ENCODE peak calls at places on chromosomes 5 and 9, in eight cellular contexts. W, S, R, L, U, K, C and X are unnamed samples.

GRCh38 chr5:154708207-154708606 is 47.0 kb upstream of the LARP1 start:
- DNase-seq in W (no peak), S (no peak), R (no peak), L (no peak), U (no peak), K (no peak), C (no peak), X (no peak)

GRCh38 chr9:81690251-81690851 is 1.0 kb upstream of the TLE1 start:
- DNase-seq in W (no peak), S (peak; percentile 83), R (no peak), L (peak; percentile 64), U (no peak), K (peak; percentile 27), C (no peak), X (peak; percentile 30)

GRCh38 chr5:139650689-139651501 is 2.7 kb downstream of the CXXC5 start:
- DNase-seq in W (no peak), S (peak; percentile 90), R (no peak), L (peak; percentile 83), U (no peak), K (no peak), C (no peak), X (peak; percentile 87)

GRCh38 chr9:122897969-122898368 is 7.2 kb downstream of the RC3H2 start:
- DNase-seq in W (no peak), S (no peak), R (no peak), L (no peak), U (no peak), K (peak; percentile 46), C (no peak), X (no peak)

GRCh38 chr5:171494452-171495121 is 75.1 kb downstream of the FGF18 start:
- DNase-seq in W (peak; percentile 94), S (peak; percentile 92), R (peak; percentile 67), L (peak; percentile 87), U (no peak), K (peak; percentile 59), C (no peak), X (peak; percentile 71)

GRCh38 chr5:96714951-96715451 is 52.8 kb downstream of the CAST start:
- DNase-seq in W (peak; percentile 94), S (no peak), R (peak; percentile 31), L (no peak), U (peak; percentile 59), K (peak; percentile 91), C (peak; percentile 6), X (no peak)

GRCh38 chr9:133577463-133578112 is 31.6 kb downstream of the FAM163B start:
- DNase-seq in W (no peak), S (no peak), R (no peak), L (no peak), U (no peak), K (no peak), C (no peak), X (no peak)

GRCh38 chr5:66894480-66895240 is 298.5 kb downstream of the MAST4 start:
- DNase-seq in W (peak; percentile 17), S (peak; percentile 15), R (no peak), L (no peak), U (no peak), K (peak; percentile 57), C (no peak), X (no peak)

GRCh38 chr9:79667716-79668458 is 96.1 kb downstream of the TLE4 start:
- DNase-seq in W (no peak), S (no peak), R (no peak), L (no peak), U (no peak), K (no peak), C (no peak), X (no peak)

GRCh38 chr9:36217256-36217968 is 26.7 kb downstream of the CLTA start:
- DNase-seq in W (no peak), S (no peak), R (no peak), L (no peak), U (no peak), K (no peak), C (no peak), X (no peak)

GRCh38 chr9:31304576-31304975 is 1079.9 kb upstream of the ACO1 start:
- DNase-seq in W (peak; percentile 85), S (no peak), R (no peak), L (no peak), U (no peak), K (peak; percentile 32), C (no peak), X (no peak)

GRCh38 chr5:113268232-113268631 is 166.6 kb downstream of the TSSK1B start:
- DNase-seq in W (no peak), S (no peak), R (no peak), L (no peak), U (no peak), K (no peak), C (no peak), X (no peak)

GRCh38 chr9:136595245-136596218 is 49.7 kb upstream of the NOTCH1 start:
- DNase-seq in W (no peak), S (peak; percentile 59), R (no peak), L (no peak), U (no peak), K (no peak), C (no peak), X (no peak)

DNA sequence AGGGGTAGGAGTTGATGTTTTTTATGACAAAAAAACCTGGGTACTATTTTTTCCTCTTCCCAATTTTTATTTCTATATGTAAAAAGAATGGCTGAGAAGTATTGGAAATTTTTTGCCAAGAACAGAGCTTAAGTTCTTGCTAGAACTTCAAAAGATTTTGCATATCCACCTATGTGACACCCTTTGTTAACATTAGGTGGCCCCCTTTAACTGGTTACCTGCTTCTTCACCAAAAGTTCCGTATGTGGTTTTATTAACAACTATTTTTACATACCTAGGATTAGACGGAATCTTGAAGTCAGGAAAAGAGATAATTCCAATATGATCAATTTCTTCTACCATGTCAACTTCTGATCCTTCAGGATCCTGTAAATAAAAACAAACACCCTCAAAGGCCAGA is 15.5 kb downstream of the C5 start:
- DNase-seq in W (no peak), S (no peak), R (no peak), L (no peak), U (no peak), K (no peak), C (no peak), X (no peak)
- H3K27ac ChIP-seq in W (no peak overlapping the region), S (no peak overlapping the region), R (no peak overlapping the region), L (no peak overlapping the region), U (no peak overlapping the region), K (no peak overlapping the region), C (no peak overlapping the region), X (no peak overlapping the region)

GRCh38 chr9:131449276-131449675 is 53.4 kb upstream of the POMT1 start:
- DNase-seq in W (no peak), S (no peak), R (no peak), L (no peak), U (no peak), K (no peak), C (no peak), X (no peak)

GRCh38 chr9:131446276-131446675 is 52.4 kb downstream of the PRRC2B start:
- DNase-seq in W (no peak), S (no peak), R (no peak), L (no peak), U (no peak), K (no peak), C (no peak), X (no peak)

GRCh38 chr9:131447148-131447547 is 53.3 kb downstream of the PRRC2B start:
- DNase-seq in W (no peak), S (no peak), R (no peak), L (no peak), U (no peak), K (no peak), C (no peak), X (no peak)

GRCh38 chr9:131448818-131449217 is 53.9 kb upstream of the POMT1 start:
- DNase-seq in W (no peak), S (no peak), R (no peak), L (no peak), U (no peak), K (no peak), C (no peak), X (no peak)

DNA sequence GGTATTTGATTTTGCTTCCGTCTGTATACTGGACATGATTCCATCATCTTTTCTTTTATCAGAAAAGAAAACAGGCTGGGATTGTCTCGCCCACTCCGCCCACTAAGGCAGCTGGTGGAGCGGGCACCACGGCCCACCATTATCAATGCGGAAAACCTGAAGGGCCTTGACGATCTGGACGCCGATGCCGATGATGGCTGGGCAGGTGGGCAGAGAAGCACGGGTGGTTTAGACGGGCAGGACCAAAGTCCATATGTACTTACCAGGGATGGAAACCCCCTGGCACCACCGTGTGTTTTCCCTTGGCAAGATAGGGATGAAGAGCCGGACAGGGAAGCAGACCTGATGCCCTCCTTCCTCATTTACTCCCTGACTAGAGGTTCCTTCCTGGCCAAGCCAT is 53.7 kb downstream of the PRRC2B start:
- DNase-seq in W (no peak), S (no peak), R (no peak), L (no peak), U (no peak), K (no peak), C (no peak), X (no peak)
- H3K36me3 ChIP-seq in W (peaks cover 16% of the 10 kb centered on the region), S (peaks cover 39% of the 10 kb centered on the region), R (peaks cover 39% of the 10 kb centered on the region), L (peaks cover 80% of the 10 kb centered on the region), U (peaks cover 85% of the 10 kb centered on the region), K (peaks cover 55% of the 10 kb centered on the region), C (peaks cover 58% of the 10 kb centered on the region), X (peaks cover 99% of the 10 kb centered on the region)

DNA sequence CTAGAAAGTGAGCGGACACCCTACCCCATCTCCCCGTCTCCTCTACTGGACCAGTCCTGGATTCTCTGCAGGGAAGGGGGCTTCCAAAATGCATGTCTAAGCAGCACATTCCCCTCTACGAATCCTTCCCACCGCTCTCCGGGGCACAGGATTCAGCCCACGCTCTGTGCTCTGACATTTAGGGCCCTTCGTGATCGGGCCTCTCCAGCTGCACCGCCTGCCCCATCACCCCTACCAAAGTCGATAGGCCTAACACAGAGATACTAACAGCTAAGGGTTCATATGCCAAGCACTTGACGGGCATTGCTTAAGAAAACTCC is 1.2 kb downstream of the ARL10 start:
- DNase-seq in W (no peak), S (no peak), R (no peak), L (no peak), U (no peak), K (no peak), C (no peak), X (no peak)
- H3K4me3 ChIP-seq in W (peak overlapping the region; percentile 65), S (no peak overlapping the region), R (peak overlapping the region; percentile 84), L (no peak overlapping the region), U (no peak overlapping the region), K (peak overlapping the region; percentile 58), C (no peak overlapping the region), X (peak overlapping the region; percentile 83)

GRCh38 chr5:112254303-112254702 is 164.8 kb downstream of the EPB41L4A start:
- DNase-seq in W (no peak), S (no peak), R (no peak), L (no peak), U (no peak), K (no peak), C (no peak), X (no peak)

GRCh38 chr5:112263469-112263868 is 155.6 kb downstream of the EPB41L4A start:
- DNase-seq in W (no peak), S (no peak), R (no peak), L (no peak), U (no peak), K (no peak), C (no peak), X (no peak)

GRCh38 chr5:112253478-112254250 is 165.4 kb downstream of the EPB41L4A start:
- DNase-seq in W (no peak), S (no peak), R (no peak), L (peak; percentile 73), U (no peak), K (no peak), C (no peak), X (peak; percentile 70)

DNA sequence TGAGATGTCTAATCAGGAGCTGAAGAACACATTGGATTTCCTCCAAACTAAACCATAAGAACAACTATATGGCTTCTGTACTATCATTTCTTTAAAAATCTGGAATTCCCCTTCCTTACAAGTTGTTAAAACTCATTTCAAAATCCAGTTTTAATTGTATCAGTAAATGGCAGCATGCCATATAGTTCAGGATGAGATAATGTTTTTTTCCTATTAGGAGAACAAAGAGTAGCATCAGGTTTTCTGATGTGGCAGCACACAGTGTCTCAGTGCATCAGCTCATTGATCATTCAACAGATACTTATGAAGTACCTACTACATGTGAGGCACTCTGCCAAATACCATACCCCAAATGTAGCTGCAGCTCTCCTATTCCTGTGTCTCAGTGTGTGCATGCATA is 161.1 kb downstream of the EPB41L4A start:
- DNase-seq in W (no peak), S (no peak), R (no peak), L (no peak), U (no peak), K (no peak), C (no peak), X (no peak)
- H3K27ac ChIP-seq in W (no peak overlapping the region), S (no peak overlapping the region), R (no peak overlapping the region), L (no peak overlapping the region), U (no peak overlapping the region), K (no peak overlapping the region), C (no peak overlapping the region), X (no peak overlapping the region)